ENCODE peak calls at places on chromosome 14, in five cellular contexts. U, V, A, D and C are unnamed samples.

GRCh38 chr14:36028218-36028617 is 148.3 kb downstream of the PTCSC3 start:
- DNase-seq in U (no peak), V (no peak), A (no peak), D (no peak), C (no peak)

GRCh38 chr14:95182379-95182778 is 25.1 kb upstream of the DICER1 start:
- DNase-seq in U (no peak), V (no peak), A (no peak), D (no peak), C (no peak)

GRCh38 chr14:89996963-89997362 is 41.2 kb downstream of the TDP1 start:
- DNase-seq in U (no peak), V (no peak), A (no peak), D (no peak), C (no peak)

GRCh38 chr14:69484444-69485113 is at the start of gene PLEKHD1:
- DNase-seq in U (peak; percentile 32), V (no peak), A (no peak), D (no peak), C (no peak)

GRCh38 chr14:81298911-81299310 is 78.2 kb upstream of the GTF2A1 start:
- DNase-seq in U (no peak), V (no peak), A (no peak), D (no peak), C (no peak)

GRCh38 chr14:57999471-57999870 is 133.6 kb upstream of the SLC35F4 start:
- DNase-seq in U (no peak), V (no peak), A (no peak), D (no peak), C (no peak)

GRCh38 chr14:36054353-36055051 is 122.0 kb downstream of the PTCSC3 start:
- DNase-seq in U (no peak), V (no peak), A (no peak), D (no peak), C (no peak)

GRCh38 chr14:34051966-34052657 is 101.2 kb upstream of the EGLN3 start:
- DNase-seq in U (no peak), V (peak; percentile 83), A (peak; percentile 34), D (no peak), C (no peak)

GRCh38 chr14:100771121-100771800 is 44.6 kb downstream of the DLK1 start:
- DNase-seq in U (no peak), V (peak; percentile 79), A (peak; percentile 11), D (no peak), C (no peak)

GRCh38 chr14:65599375-65599774 is 186.8 kb downstream of the FUT8 start:
- DNase-seq in U (no peak), V (peak; percentile 21), A (no peak), D (no peak), C (no peak)

GRCh38 chr14:91114079-91115065 is 499 bp downstream of the DGLUCY start:
- DNase-seq in U (peak; percentile 66), V (peak; percentile 82), A (peak; percentile 64), D (peak; percentile 58), C (peak; percentile 54)